ENCODE peak calls at places on chromosomes 4 and X, in seven cellular contexts. F is breast epithelium, Q is fibroblast of lung, B is Peyer's patch, D is fibroblast of the aortic adventitia, C is neural crest cell, M is hippocampal formation. I is an unnamed sample.

GRCh38 chr4:169167958-169168357 is 102.8 kb downstream of the SH3RF1 start:
- DNase-seq in F (no peak), Q (no peak), B (no peak), D (no peak), C (no peak), M (no peak), I (no peak)

GRCh38 chr4:16583764-16584163 is 314.7 kb downstream of the LDB2 start:
- DNase-seq in F (no peak), Q (peak), B (no peak), D (no peak), C (no peak), M (no peak), I (no peak)

GRCh38 chrX:151825927-151826471 is 86.7 kb upstream of the MAGEA4 start:
- DNase-seq in F (no peak), Q (peak), B (no peak), D (peak), C (no peak), M (no peak), I (no peak)

GRCh38 chr4:170391066-170391754 is 301.5 kb upstream of the AADAT start:
- DNase-seq in F (no peak), Q (peak), B (no peak), D (no peak), C (no peak), M (no peak), I (no peak)

GRCh38 chr4:1403177-1403583 is 3.1 kb downstream of the NKX1-1 start:
- DNase-seq in F (no peak), Q (no peak), B (peak), D (no peak), C (no peak), M (no peak), I (no peak)

GRCh38 chr4:26320159-26320452 is 708 bp upstream of the RBPJ start:
- DNase-seq in F (no peak), Q (no peak), B (no peak), D (peak), C (no peak), M (no peak), I (no peak)

GRCh38 chrX:17591741-17592110 is 145.6 kb upstream of the SCML1 start:
- DNase-seq in F (no peak), Q (peak), B (no peak), D (peak), C (no peak), M (no peak), I (no peak)

GRCh38 chr4:138831943-138832342 is 183.6 kb upstream of the NOCT start:
- DNase-seq in F (no peak), Q (no peak), B (no peak), D (no peak), C (no peak), M (no peak), I (no peak)

GRCh38 chr4:107034982-107035710 is 967 bp downstream of the DKK2 start:
- DNase-seq in F (no peak), Q (peak), B (no peak), D (peak), C (peak), M (no peak), I (no peak)

GRCh38 chr4:11183358-11183745 is 245.3 kb downstream of the HS3ST1 start:
- DNase-seq in F (no peak), Q (peak), B (no peak), D (peak), C (no peak), M (no peak), I (no peak)

GRCh38 chrX:13015536-13016236 is 28.7 kb downstream of the FAM9C start:
- DNase-seq in F (no peak), Q (peak), B (no peak), D (no peak), C (no peak), M (no peak), I (no peak)

GRCh38 chrX:44344194-44344593 is 722 bp upstream of the EFHC2 start:
- DNase-seq in F (no peak), Q (no peak), B (peak), D (no peak), C (no peak), M (peak), I (no peak)

GRCh38 chrX:150926304-150926703 is 27.8 kb upstream of the CD99L2 start:
- DNase-seq in F (no peak), Q (no peak), B (no peak), D (no peak), C (no peak), M (no peak), I (no peak)

GRCh38 chr4:124322234-124322831 is 390.2 kb downstream of the ANKRD50 start:
- DNase-seq in F (no peak), Q (peak), B (no peak), D (peak), C (no peak), M (no peak), I (peak)

GRCh38 chr4:7827566-7827965 is 112.1 kb downstream of the AFAP1 start:
- DNase-seq in F (no peak), Q (no peak), B (no peak), D (no peak), C (no peak), M (no peak), I (no peak)

I was measured in frontal cortex.